ENCODE peak calls at places on chromosomes 12 and 14, in ten cellular contexts. W, P, X, O, A, Q, I, J, L and B are unnamed samples.

GRCh38 chr12:80721326-80721725 is 4.6 kb downstream of the MYF5 start:
- DNase-seq in J (no peak), I (no peak), W (no peak), O (no peak), A (no peak), Q (no peak), P (no peak), X (no peak), L (no peak), B (no peak)

GRCh38 chr12:130803707-130804106 is 35.3 kb downstream of the STX2 start:
- DNase-seq in L (no peak), J (no peak), A (no peak), W (no peak), X (no peak), O (no peak), P (no peak), Q (no peak), I (no peak), B (peak)

GRCh38 chr12:116033765-116034164 is 243.7 kb downstream of the MED13L start:
- DNase-seq in P (no peak), W (no peak), J (no peak), I (no peak), O (no peak), Q (no peak), X (no peak), A (no peak), L (no peak), B (no peak)

GRCh38 chr12:109057376-109057775 is 5.0 kb downstream of the USP30 start:
- DNase-seq in I (no peak), A (no peak), P (no peak), W (no peak), O (no peak), Q (no peak), L (no peak), X (no peak), J (no peak), B (no peak)

GRCh38 chr12:103705927-103706326 is 118.9 kb downstream of the STAB2 start:
- DNase-seq in I (no peak), J (no peak), X (no peak), W (peak), Q (no peak), O (no peak), P (no peak), L (peak), A (no peak), B (no peak)

GRCh38 chr12:63980211-63980610 is 135.7 kb downstream of the SRGAP1 start:
- DNase-seq in O (no peak), I (no peak), L (no peak), P (no peak), X (no peak), W (no peak), Q (no peak), J (no peak), A (no peak), B (no peak)

GRCh38 chr12:106139422-106140141 is 828 bp upstream of the NUAK1 start:
- DNase-seq in O (peak), P (no peak), Q (peak), J (no peak), I (peak), W (peak), X (peak), A (no peak), L (peak), B (peak)

GRCh38 chr12:89064780-89065179 is 287.5 kb downstream of the DUSP6 start:
- DNase-seq in J (peak), X (no peak), A (no peak), P (no peak), O (no peak), L (no peak), I (no peak), W (peak), Q (no peak), B (peak)

GRCh38 chr12:80419660-80420059 is 24.4 kb upstream of the PTPRQ start:
- DNase-seq in I (no peak), P (no peak), X (no peak), O (no peak), J (no peak), A (no peak), W (no peak), L (no peak), Q (no peak), B (no peak)

GRCh38 chr14:39265741-39266588 is 32.2 kb downstream of the MIA2 start:
- DNase-seq in X (no peak), I (no peak), L (no peak), O (peak), W (peak), J (peak), P (no peak), A (no peak), Q (no peak), B (peak)

GRCh38 chr12:108126990-108127468 is 2.1 kb upstream of the WSCD2 start:
- DNase-seq in A (no peak), O (no peak), L (no peak), Q (no peak), P (no peak), X (no peak), I (no peak), J (no peak), W (no peak), B (no peak)

GRCh38 chr14:48504921-48505320 is 829.5 kb upstream of the MDGA2 start:
- DNase-seq in X (no peak), I (no peak), J (peak), Q (no peak), L (no peak), W (no peak), A (no peak), P (no peak), O (no peak), B (no peak)

GRCh38 chr12:18422849-18423248 is 161.5 kb downstream of the PIK3C2G start:
- DNase-seq in I (no peak), J (peak), O (no peak), A (no peak), X (no peak), Q (no peak), L (no peak), P (no peak), W (no peak), B (no peak)

GRCh38 chr12:68508536-68509050 is 102.1 kb upstream of the RAP1B start:
- DNase-seq in X (no peak), A (no peak), P (no peak), O (no peak), I (no peak), Q (no peak), L (no peak), W (no peak), J (no peak), B (no peak)

DNA sequence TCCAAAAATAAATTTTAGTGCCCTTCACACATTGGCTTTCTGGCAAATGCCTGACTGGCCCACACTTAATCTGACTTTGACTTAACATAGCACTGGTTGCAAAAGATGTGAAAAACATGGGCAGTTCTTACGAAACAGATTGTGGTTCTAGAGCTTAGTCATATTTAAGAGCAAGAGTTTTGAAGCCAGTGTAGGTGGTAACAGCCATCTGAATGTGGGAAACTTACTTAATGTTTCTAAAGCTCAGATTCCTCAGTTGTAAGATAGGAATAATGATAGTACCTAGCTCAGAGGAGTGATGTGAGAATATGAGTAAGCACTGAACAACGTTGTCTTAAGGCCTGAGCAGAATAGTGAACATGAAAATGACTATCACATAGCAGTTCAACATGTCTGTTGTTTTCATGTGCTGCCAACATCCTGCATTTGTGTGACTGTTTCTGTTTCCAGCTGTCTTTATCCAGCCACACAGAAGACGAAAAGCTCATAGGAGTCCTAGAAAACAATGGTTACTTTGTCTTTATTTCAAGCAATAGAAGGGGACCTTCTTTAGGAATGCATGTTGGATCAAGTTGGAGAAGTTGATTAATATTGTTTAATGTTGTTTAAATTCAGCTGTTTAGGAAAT is 262.8 kb downstream of the SYT1 start:
- DNase-seq in Q (no peak), W (no peak), L (no peak), J (peak), O (no peak), I (no peak), X (no peak), P (no peak), A (no peak), B (peak)
- H3K27ac ChIP-seq in Q (no peak), W (no peak), L (no peak), J (no peak), O (no peak), I (no peak), X (no peak), P (no peak), A (no peak), B (peak)

DNA sequence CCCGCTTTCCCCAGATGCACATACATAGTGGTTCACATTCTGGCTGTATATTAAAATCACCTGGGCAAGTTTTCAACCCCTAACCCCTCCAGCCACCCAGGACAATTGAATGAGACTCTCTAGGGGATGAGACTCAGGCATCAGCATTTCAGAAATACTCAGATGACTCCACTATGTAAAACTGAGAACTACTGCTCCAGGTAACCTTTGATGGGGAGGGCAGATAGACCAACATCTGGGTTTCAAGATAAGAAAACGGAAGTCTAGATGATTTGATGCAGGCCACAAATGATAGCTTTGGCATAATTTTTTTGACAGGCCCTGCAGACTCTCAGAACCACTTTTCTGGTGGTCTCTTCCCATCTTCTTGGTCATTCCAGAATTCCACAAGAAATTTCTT is 341.1 kb downstream of the EMP1 start:
- DNase-seq in X (no peak), A (no peak), I (no peak), L (no peak), J (no peak), O (no peak), W (no peak), P (no peak), Q (no peak), B (no peak)
- TF ChIP-seq CTCF in X (no peak), A (no peak), I (no peak), L (no peak), J (no peak), O (no peak), W (no peak), P (no peak), Q (no peak), B (no peak)

GRCh38 chr12:117041798-117042170 is 57.4 kb downstream of the TESC start:
- DNase-seq in J (no peak), I (no peak), W (no peak), P (no peak), O (no peak), X (no peak), A (no peak), L (no peak), Q (no peak), B (no peak)
- H3K27ac ChIP-seq in J (no peak), I (no peak), W (no peak), P (no peak), O (no peak), X (no peak), A (no peak), L (no peak), Q (no peak), B (no peak)

DNA sequence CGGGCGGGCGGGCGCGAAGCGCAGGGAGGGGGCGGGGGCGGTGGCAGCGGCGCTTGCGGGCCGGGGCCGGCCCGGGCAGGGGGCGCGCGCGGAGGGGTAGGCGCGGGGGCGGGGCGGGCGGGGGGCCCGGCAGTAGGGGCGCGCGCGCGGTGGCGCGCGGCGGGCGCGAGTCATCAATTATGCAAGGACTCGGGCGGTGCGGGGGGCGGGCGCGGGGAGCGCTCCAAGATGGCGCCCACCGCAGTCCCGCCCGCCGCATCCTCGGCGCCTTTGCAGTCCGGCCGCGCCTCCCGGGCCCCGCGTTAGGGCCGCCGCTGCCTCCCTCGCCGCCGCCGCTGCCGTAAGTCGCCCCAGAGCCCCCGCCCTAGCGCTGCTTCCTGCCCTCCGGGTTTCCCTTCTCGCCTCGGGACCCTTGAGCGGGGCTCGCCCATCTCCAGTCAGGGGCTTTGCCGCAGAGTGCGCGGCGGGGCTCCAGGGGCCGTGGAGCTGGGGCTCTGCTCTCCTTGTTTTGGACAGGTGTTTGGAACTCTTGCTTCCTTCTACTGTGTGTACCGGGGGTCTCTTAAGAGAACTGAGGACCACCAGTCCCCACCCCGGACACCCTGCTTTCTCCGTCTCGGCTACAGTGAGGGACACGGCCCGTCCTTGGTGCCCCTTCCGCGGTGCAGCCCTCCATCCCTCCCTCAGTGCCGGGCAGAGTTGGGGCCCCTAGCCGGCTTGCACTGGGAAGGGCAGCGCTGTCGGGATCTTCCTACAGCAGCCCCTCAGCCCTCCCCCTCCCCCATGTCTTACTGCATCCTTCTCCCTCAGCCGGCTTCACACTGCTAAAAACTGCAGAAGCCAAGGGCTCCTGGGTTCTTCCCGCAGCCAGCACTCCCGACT is at the start of gene SCN8A:
- DNase-seq in W (peak), I (no peak), A (peak), P (no peak), J (no peak), O (peak), Q (peak), L (no peak), X (no peak), B (no peak)
- TF ChIP-seq CTCF in W (no peak), I (no peak), A (no peak), P (no peak), J (no peak), O (no peak), Q (no peak), L (no peak), X (no peak), B (no peak)